ENCODE peak calls at places on chromosomes 3 and 15, in four cellular contexts. E, F, Z and L are unnamed samples.

GRCh38 chr3:64440498-64440897 is 215.2 kb upstream of the PRICKLE2 start:
- DNase-seq in Z (no peak), E (peak; percentile 68), F (peak; percentile 92), L (peak; percentile 36)

GRCh38 chr3:195748661-195749060 is 27.9 kb downstream of the MUC20 start:
- DNase-seq in Z (no peak), F (no peak), E (no peak), L (no peak)

GRCh38 chr3:52056521-52056967 is at the start of gene DUSP7:
- DNase-seq in Z (peak; percentile 92), F (peak; percentile 41), E (no peak), L (peak; percentile 73)

GRCh38 chr15:95346856-95347255 is 983.6 kb upstream of the NR2F2 start:
- DNase-seq in E (no peak), Z (no peak), F (no peak), L (no peak)

GRCh38 chr3:159964166-159964973 is 24.3 kb upstream of the IL12A start:
- DNase-seq in E (no peak), F (peak; percentile 78), Z (no peak), L (no peak)

GRCh38 chr3:11510001-11510760 is 133.5 kb downstream of the VGLL4 start:
- DNase-seq in Z (no peak), F (no peak), E (no peak), L (no peak)

GRCh38 chr3:27312044-27312668 is 57.0 kb downstream of the NEK10 start:
- DNase-seq in E (peak; percentile 41), Z (no peak), F (peak; percentile 81), L (no peak)

GRCh38 chr3:196514913-196515621 is at the start of gene SMCO1:
- DNase-seq in F (no peak), E (no peak), Z (no peak), L (no peak)

GRCh38 chr3:150741497-150742140 is 21.4 kb downstream of the SIAH2 start:
- DNase-seq in Z (no peak), F (no peak), E (no peak), L (no peak)

GRCh38 chr3:30666564-30667249 is 60.3 kb downstream of the TGFBR2 start:
- DNase-seq in F (no peak), Z (no peak), E (no peak), L (no peak)

GRCh38 chr15:67126551-67127333 is 61.3 kb downstream of the SMAD3 start:
- DNase-seq in E (no peak), Z (no peak), F (no peak), L (no peak)

GRCh38 chr3:108620250-108620649 is 30.7 kb downstream of the DZIP3 start:
- DNase-seq in Z (no peak), E (no peak), F (peak; percentile 9), L (no peak)

GRCh38 chr3:7447197-7447769 is 586.4 kb downstream of the GRM7 start:
- DNase-seq in F (no peak), E (no peak), Z (no peak), L (no peak)

GRCh38 chr3:161069441-161070251 is 35.5 kb downstream of the B3GALNT1 start:
- DNase-seq in E (peak; percentile 54), F (peak; percentile 83), Z (no peak), L (no peak)

GRCh38 chr3:107810195-107811071 is 280.4 kb downstream of the CD47 start:
- DNase-seq in F (no peak), Z (no peak), E (no peak), L (no peak)

GRCh38 chr3:165254812-165255211 is 58.6 kb upstream of the SLITRK3 start:
- DNase-seq in Z (no peak), F (peak; percentile 51), E (no peak), L (no peak)

GRCh38 chr3:156509209-156510174 is 45.4 kb downstream of the SSR3 start:
- DNase-seq in E (peak; percentile 29), Z (no peak), F (peak; percentile 85), L (no peak)

GRCh38 chr3:187031934-187032333 is 101.6 kb downstream of the ST6GAL1 start:
- DNase-seq in F (no peak), E (no peak), Z (no peak), L (no peak)

GRCh38 chr3:141065841-141066592 is 14.9 kb downstream of the SPSB4 start:
- DNase-seq in F (no peak), E (no peak), Z (no peak), L (peak; percentile 30)

GRCh38 chr3:69775751-69776150 is 36.5 kb downstream of the MITF start:
- DNase-seq in F (no peak), E (no peak), Z (no peak), L (no peak)

DNA sequence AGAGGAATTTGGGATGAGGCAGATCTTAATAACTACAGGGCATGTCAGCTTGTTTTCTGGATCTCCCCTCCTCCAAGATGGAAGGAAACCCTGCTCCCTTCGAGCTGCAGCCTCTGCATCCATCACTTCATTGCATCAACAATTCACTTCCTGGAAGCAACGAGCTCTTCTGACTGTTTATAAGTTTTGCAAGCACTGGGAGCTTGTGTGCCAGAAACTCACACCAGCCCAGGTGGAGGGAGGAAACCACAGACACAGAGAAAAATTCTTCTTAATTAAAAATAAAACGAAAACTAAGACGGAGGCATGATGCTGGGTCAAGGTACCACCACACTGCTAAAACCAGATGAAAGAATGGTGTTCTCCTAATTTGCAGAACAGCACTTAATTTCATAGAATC is 10.6 kb downstream of the LRIG1 start:
- DNase-seq in F (peak; percentile 55), Z (no peak), E (no peak), L (no peak)
- H3K4me3 ChIP-seq in F (no peak overlapping the region), Z (no peak overlapping the region), E (no peak overlapping the region), L (no peak overlapping the region)

GRCh38 chr15:94298359-94298758 is 67.0 kb downstream of the MCTP2 start:
- DNase-seq in Z (no peak), E (no peak), F (no peak), L (no peak)
- H3K4me3 ChIP-seq in Z (no peak overlapping the region), E (no peak overlapping the region), F (no peak overlapping the region), L (no peak overlapping the region)

DNA sequence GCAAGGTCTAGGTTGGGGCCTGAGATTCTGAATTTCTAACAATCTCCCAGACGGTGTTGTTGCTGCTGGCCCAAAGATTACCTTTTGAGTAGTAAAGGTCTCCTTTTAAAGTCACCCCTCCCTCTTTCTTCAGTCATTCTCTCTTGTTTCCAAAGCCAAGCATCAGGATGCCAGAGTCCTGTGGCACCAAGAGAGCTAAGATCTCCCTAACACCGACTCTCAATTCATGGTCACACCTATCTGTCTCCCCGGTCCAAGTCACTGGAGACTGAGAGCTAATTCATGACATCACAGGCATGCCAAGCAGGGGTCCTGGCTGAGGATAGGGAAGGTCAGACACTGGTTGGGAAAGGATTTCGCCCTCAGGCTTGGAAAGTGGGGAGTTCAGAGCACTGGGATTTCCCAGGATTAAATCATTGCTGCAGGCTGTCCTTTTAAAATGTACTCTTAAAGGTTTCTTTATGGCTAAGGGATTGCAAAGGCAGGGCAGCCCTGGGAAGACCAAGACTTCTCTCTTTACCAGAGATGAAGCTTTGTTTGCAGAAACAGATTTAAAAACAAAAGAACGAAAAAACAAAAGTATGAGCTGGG is 7.3 kb downstream of the SHOX2 start:
- DNase-seq in F (no peak), Z (no peak), E (no peak), L (no peak)
- H3K4me3 ChIP-seq in F (no peak overlapping the region), Z (no peak overlapping the region), E (no peak overlapping the region), L (no peak overlapping the region)

GRCh38 chr3:16236030-16236639 is 28.6 kb downstream of the DPH3 start:
- DNase-seq in Z (no peak), E (no peak), F (no peak), L (no peak)

GRCh38 chr3:16239776-16240175 is 25.0 kb downstream of the DPH3 start:
- DNase-seq in Z (no peak), E (no peak), F (peak; percentile 74), L (no peak)

GRCh38 chr3:16239082-16239770 is 25.5 kb downstream of the DPH3 start:
- DNase-seq in F (peak; percentile 50), Z (no peak), E (no peak), L (no peak)

GRCh38 chr3:16234281-16234680 is 30.5 kb downstream of the DPH3 start:
- DNase-seq in F (no peak), E (no peak), Z (no peak), L (no peak)

GRCh38 chr3:16236856-16237393 is 27.8 kb downstream of the DPH3 start:
- DNase-seq in E (no peak), F (peak; percentile 90), Z (no peak), L (peak; percentile 52)
- H3K4me3 ChIP-seq in E (no peak overlapping the region), F (no peak overlapping the region), Z (no peak overlapping the region), L (no peak overlapping the region)

DNA sequence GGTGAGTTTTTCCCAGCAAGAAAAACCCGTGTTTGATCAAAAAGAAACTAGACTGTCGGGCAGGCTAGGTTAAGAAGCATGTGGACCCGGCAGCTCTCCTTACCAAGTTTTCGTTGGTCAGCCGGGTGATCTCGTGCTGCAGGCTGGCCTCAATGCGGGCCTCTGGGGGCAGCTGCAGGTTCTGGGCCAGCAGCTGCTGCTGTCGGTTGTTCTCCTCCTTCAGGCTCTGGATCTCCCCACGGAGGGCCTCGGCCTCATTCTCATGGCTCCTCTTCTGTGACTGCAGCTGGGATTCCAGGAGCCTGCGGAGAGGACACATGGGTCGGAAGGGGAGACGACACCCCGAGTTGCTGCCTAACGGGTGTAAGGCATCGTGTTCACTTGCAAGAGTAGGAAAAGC is 44.5 kb upstream of the MYO5C start:
- DNase-seq in Z (peak; percentile 59), F (no peak), E (no peak), L (no peak)
- H3K4me3 ChIP-seq in Z (no peak overlapping the region), F (no peak overlapping the region), E (no peak overlapping the region), L (no peak overlapping the region)